ENCODE peak calls at places on chromosome 18, in nine cellular contexts. B is uterus, Y is IMR-90, A is tibial nerve, M is body of pancreas, V is spleen, P is right lobe of liver, W is transverse colon, X is upper lobe of left lung. G is an unnamed sample.

GRCh38 chr18:66867653-66868052 is 263.8 kb upstream of the CDH19 start:
- DNase-seq in W (no peak), M (no peak), Y (no peak), V (no peak), X (no peak), P (no peak), B (no peak), A (no peak), G (no peak)

GRCh38 chr18:13437801-13438506 is 219.4 kb downstream of the LDLRAD4 start:
- DNase-seq in W (peak; percentile 40), X (no peak), V (no peak), M (no peak), B (no peak), A (no peak), P (no peak), Y (no peak), G (no peak)

GRCh38 chr18:43789234-43790000 is 512.1 kb upstream of the SYT4 start:
- DNase-seq in X (no peak), M (no peak), V (no peak), Y (no peak), A (peak; percentile 13), W (no peak), P (no peak), B (no peak), G (no peak)

GRCh38 chr18:42032447-42032846 is 77.4 kb downstream of the PIK3C3 start:
- DNase-seq in V (no peak), B (no peak), X (no peak), P (no peak), Y (no peak), M (no peak), W (no peak), A (no peak), G (no peak)

GRCh38 chr18:13235326-13235937 is 16.9 kb downstream of the LDLRAD4 start:
- DNase-seq in B (no peak), Y (no peak), X (no peak), M (no peak), A (no peak), P (peak; percentile 12), W (no peak), V (no peak), G (no peak)

GRCh38 chr18:22734812-22735627 is 198.1 kb upstream of the RBBP8 start:
- DNase-seq in M (no peak), B (no peak), A (no peak), X (no peak), P (no peak), Y (peak; percentile 63), V (no peak), W (no peak), G (no peak)

GRCh38 chr18:41873730-41874129 is 81.3 kb upstream of the PIK3C3 start:
- DNase-seq in A (no peak), M (no peak), V (no peak), W (no peak), P (no peak), Y (no peak), B (no peak), X (no peak), G (no peak)

GRCh38 chr18:8798996-8799395 is 93.6 kb downstream of the MTCL1 start:
- DNase-seq in X (no peak), A (no peak), M (peak; percentile 36), B (no peak), Y (no peak), W (peak; percentile 65), V (no peak), P (no peak), G (no peak)

GRCh38 chr18:9705183-9705864 is 2.8 kb upstream of the RAB31 start:
- DNase-seq in W (no peak), X (no peak), M (no peak), B (peak; percentile 52), V (no peak), A (no peak), P (no peak), Y (peak; percentile 76), G (no peak)

GRCh38 chr18:49811151-49811938 is 2.0 kb downstream of the ACAA2 start:
- DNase-seq in X (no peak), V (no peak), W (peak; percentile 22), A (no peak), P (no peak), B (no peak), Y (no peak), M (no peak), G (no peak)

GRCh38 chr18:79208882-79209281 is 139.7 kb downstream of the ATP9B start:
- DNase-seq in B (no peak), Y (no peak), V (no peak), A (no peak), W (no peak), P (no peak), X (no peak), M (peak; percentile 74), G (peak; percentile 39)

GRCh38 chr18:6874316-6874715 is 144.8 kb downstream of the ARHGAP28 start:
- DNase-seq in P (no peak), Y (peak; percentile 13), M (no peak), W (no peak), X (no peak), A (no peak), B (no peak), V (no peak), G (no peak)

GRCh38 chr18:47930844-47931706 is 616 bp upstream of the SMAD2 start:
- DNase-seq in A (peak; percentile 89), Y (peak; percentile 94), X (peak; percentile 98), P (peak; percentile 98), M (peak; percentile 97), V (peak; percentile 99), B (peak; percentile 96), W (peak; percentile 98), G (peak; percentile 96)
- TF ChIP-seq POLR2A in A (peak; percentile 70), Y (peak; percentile 37), X (peak; percentile 49), P (peak; percentile 69), M (peak; percentile 85), V (no peak), B (peak; percentile 39), W (peak; percentile 78), G (peak; percentile 47)

DNA sequence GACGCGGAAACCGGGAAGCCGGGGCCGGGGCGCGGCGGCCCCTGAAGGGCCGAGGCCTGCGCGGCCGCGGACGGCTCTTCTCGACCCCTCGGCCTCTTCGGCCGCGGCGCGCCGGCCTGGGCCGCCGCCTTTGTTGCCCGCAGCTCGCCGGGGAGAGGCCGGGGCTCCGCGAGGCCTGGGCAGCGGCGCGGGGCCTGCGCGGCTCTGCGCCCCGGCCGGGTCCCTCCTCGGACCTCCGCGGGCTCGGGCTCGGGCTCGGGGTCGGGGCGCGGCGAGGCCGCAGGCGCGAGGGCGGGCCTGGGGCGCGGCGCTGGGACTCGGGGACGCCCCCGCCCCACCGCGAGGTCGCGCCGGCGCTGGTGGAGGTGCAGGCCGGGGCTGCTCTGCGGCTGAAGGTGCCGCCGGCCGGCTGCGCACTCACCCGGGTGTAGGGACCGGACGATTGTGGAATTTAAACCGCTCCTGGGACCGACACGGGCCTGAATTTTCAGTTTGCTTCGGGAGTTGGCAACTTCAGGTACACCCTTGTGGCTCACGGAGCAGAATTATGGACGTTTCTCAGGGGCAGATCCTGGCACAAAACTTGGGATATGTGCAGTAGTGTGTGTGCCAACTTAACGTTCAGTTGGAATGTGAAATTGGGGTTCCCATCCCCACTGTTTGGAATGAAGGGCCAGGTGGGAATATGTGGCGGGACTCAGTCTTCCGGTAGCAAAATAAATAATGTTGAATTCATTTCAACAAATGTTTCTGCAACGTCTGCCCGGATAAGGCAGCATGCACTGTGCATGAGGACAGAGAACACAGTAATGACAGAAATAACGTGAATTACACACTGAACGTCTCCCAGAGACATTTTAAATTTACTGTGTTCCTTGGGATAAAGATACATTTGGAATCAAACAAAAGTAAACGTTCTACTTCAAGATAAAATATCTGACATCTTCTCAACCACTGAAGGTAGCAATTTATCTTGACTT is 796 bp downstream of the SOCS6 start:
- DNase-seq in W (peak; percentile 49), P (peak; percentile 60), M (peak; percentile 36), Y (peak; percentile 31), B (no peak), V (no peak), X (peak; percentile 53), A (no peak), G (peak; percentile 27)
- H3K27ac ChIP-seq in W (peak overlapping the region; percentile 93), P (peak overlapping the region; percentile 94), M (peak overlapping the region; percentile 90), Y (peak overlapping the region; percentile 79), B (peak overlapping the region; percentile 87), V (peak overlapping the region; percentile 83), X (peak overlapping the region; percentile 83), A (peak overlapping the region; percentile 85), G (peak overlapping the region; percentile 96)

DNA sequence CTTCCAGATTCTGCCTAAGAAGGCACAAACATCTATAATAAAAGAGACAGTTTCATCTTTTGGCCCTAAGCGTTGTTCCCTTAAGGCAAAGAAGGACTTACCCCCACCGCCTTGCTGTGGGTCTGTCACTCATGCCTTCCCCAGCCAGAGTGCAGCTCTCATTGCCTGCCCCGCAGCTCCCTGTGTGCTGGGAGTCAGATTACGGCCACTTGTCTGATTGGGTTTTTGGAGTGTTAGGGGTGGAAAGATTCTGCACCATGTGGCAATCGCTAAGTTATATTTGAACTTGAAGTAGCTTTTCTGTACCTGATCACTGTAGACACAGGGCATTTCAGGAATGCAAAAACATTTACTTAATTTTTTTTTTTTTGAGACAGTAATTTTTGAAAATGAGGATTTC is at the start of gene AQP4:
- DNase-seq in M (no peak), A (no peak), Y (no peak), B (no peak), X (peak; percentile 81), V (no peak), W (no peak), P (no peak), G (peak; percentile 25)
- TF ChIP-seq POLR2A in M (no peak), A (no peak), Y (no peak), B (no peak), X (peak; percentile 74), V (no peak), W (no peak), P (no peak), G (no peak)

GRCh38 chr18:48134609-48135008 is 204.2 kb upstream of the SMAD2 start:
- DNase-seq in X (no peak), B (no peak), P (no peak), Y (no peak), A (no peak), W (no peak), M (no peak), V (peak; percentile 44), G (no peak)

GRCh38 chr18:48135436-48135966 is 205.0 kb upstream of the SMAD2 start:
- DNase-seq in Y (no peak), M (no peak), X (no peak), A (no peak), B (no peak), P (peak; percentile 9), V (peak; percentile 0), W (no peak), G (no peak)

GRCh38 chr18:48132993-48133674 is 202.7 kb upstream of the SMAD2 start:
- DNase-seq in V (peak; percentile 41), B (no peak), Y (no peak), W (no peak), A (no peak), M (no peak), P (no peak), X (no peak), G (no peak)

GRCh38 chr18:48136051-48136543 is 205.6 kb upstream of the SMAD2 start:
- DNase-seq in V (peak; percentile 75), B (no peak), M (peak; percentile 57), Y (no peak), P (peak; percentile 72), A (no peak), X (no peak), W (peak; percentile 53), G (peak; percentile 64)

GRCh38 chr18:48133675-48134251 is 203.3 kb upstream of the SMAD2 start:
- DNase-seq in V (peak; percentile 37), W (peak; percentile 67), A (no peak), Y (no peak), X (peak; percentile 53), B (peak; percentile 31), M (no peak), P (peak; percentile 37), G (peak; percentile 46)
- H3K27ac ChIP-seq in V (no peak overlapping the region), W (peak overlapping the region; percentile 88), A (no peak overlapping the region), Y (no peak overlapping the region), X (no peak overlapping the region), B (no peak overlapping the region), M (peak overlapping the region; percentile 29), P (no peak overlapping the region), G (no peak overlapping the region)